ENCODE peak calls at places on chromosome X, in eight cellular contexts. L, W, X, P, Y, Q, J and C are unnamed samples.

GRCh38 chrX:134369576-134369975 is 90.4 kb upstream of the HPRT1 start:
- DNase-seq in W (peak; percentile 1), X (no peak), L (no peak), Y (no peak), P (no peak), Q (no peak), J (no peak), C (no peak)

GRCh38 chrX:41293269-41293668 is 40.7 kb upstream of the DDX3X start:
- DNase-seq in X (no peak), J (no peak), W (no peak), L (no peak), P (no peak), Y (no peak), Q (peak; percentile 8), C (no peak)

GRCh38 chrX:140766024-140766611 is 56.6 kb downstream of the LINC00632 start:
- DNase-seq in X (peak; percentile 27), L (no peak), P (peak; percentile 80), W (no peak), Q (peak; percentile 56), Y (peak; percentile 5), J (no peak), C (peak; percentile 5)

GRCh38 chrX:19334945-19335626 is 8.6 kb upstream of the PDHA1 start:
- DNase-seq in X (no peak), Y (peak; percentile 0), L (no peak), J (no peak), P (peak; percentile 49), Q (no peak), W (peak; percentile 3), C (peak; percentile 41)

GRCh38 chrX:71619193-71619592 is 882 bp upstream of the CXCR3 start:
- DNase-seq in W (no peak), P (no peak), L (peak; percentile 41), Q (no peak), X (no peak), J (no peak), Y (peak; percentile 41), C (no peak)

GRCh38 chrX:153642313-153642654 is 4.7 kb upstream of the DUSP9 start:
- DNase-seq in W (no peak), Q (no peak), J (no peak), Y (no peak), X (no peak), P (no peak), L (no peak), C (no peak)

GRCh38 chrX:54496936-54497335 is 902 bp upstream of the FGD1 start:
- DNase-seq in X (no peak), Q (no peak), P (no peak), J (no peak), L (no peak), W (no peak), Y (no peak), C (no peak)

GRCh38 chrX:13834316-13834715 is 17.4 kb upstream of the GPM6B start:
- DNase-seq in Q (no peak), L (no peak), X (no peak), W (no peak), J (no peak), Y (no peak), P (no peak), C (no peak)

GRCh38 chrX:40083120-40083978 is 14.4 kb downstream of the BCOR start:
- DNase-seq in W (no peak), J (peak; percentile 25), Y (no peak), P (no peak), L (no peak), X (peak; percentile 16), Q (no peak), C (no peak)

GRCh38 chrX:46298821-46299220 is 246.4 kb downstream of the ZNF674 start:
- DNase-seq in W (no peak), X (no peak), Y (no peak), P (peak; percentile 51), L (no peak), Q (peak; percentile 53), J (no peak), C (no peak)

GRCh38 chrX:74321191-74321590 is 17.2 kb downstream of the ZCCHC13 start:
- DNase-seq in W (no peak), Q (no peak), L (no peak), Y (no peak), P (no peak), X (no peak), J (no peak), C (no peak)

GRCh38 chrX:34578237-34578636 is 78.8 kb downstream of the TMEM47 start:
- DNase-seq in J (no peak), L (no peak), W (no peak), P (peak; percentile 69), Y (no peak), Q (peak; percentile 35), X (peak; percentile 11), C (no peak)

GRCh38 chrX:140467211-140467610 is 37.7 kb downstream of the SOX3 start:
- DNase-seq in L (no peak), W (no peak), X (no peak), J (no peak), Q (peak; percentile 13), P (no peak), Y (no peak), C (no peak)

GRCh38 chrX:119407681-119408080 is 8.5 kb downstream of the SLC25A43 start:
- DNase-seq in J (no peak), Q (peak; percentile 43), W (no peak), P (peak; percentile 30), L (no peak), Y (no peak), X (no peak), C (no peak)

GRCh38 chrX:64894454-64895038 is 81.7 kb downstream of the ZC4H2 start:
- DNase-seq in X (peak; percentile 21), Y (no peak), Q (peak; percentile 3), L (no peak), W (no peak), J (no peak), P (peak; percentile 29), C (no peak)

GRCh38 chrX:50586407-50586806 is 115.8 kb upstream of the DGKK start:
- DNase-seq in Y (no peak), X (no peak), J (no peak), Q (no peak), P (no peak), L (no peak), W (no peak), C (no peak)

GRCh38 chrX:12955882-12956703 is 18.8 kb upstream of the TMSB4X start:
- DNase-seq in L (peak; percentile 53), P (peak; percentile 85), Q (peak; percentile 63), X (no peak), W (no peak), J (no peak), Y (peak; percentile 60), C (peak; percentile 79)

GRCh38 chrX:108018659-108019381 is 26.0 kb upstream of the VSIG1 start:
- DNase-seq in Q (no peak), J (no peak), W (no peak), Y (peak; percentile 18), X (no peak), L (peak; percentile 11), P (no peak), C (no peak)

GRCh38 chrX:122046815-122047214 is 999.4 kb downstream of the GLUD2 start:
- DNase-seq in Y (no peak), Q (peak; percentile 53), P (peak; percentile 14), X (no peak), L (no peak), J (no peak), W (no peak), C (no peak)

GRCh38 chrX:15525664-15526416 is 25.2 kb downstream of the BMX start:
- DNase-seq in Y (no peak), Q (no peak), X (no peak), L (no peak), J (no peak), W (no peak), P (no peak), C (no peak)

GRCh38 chrX:103629295-103630170 is 758 bp downstream of the TCEAL1 start:
- DNase-seq in P (peak; percentile 60), W (no peak), Q (peak; percentile 70), Y (no peak), X (peak; percentile 62), J (peak; percentile 16), L (no peak), C (peak; percentile 31)

GRCh38 chrX:40012039-40012799 is 85.5 kb downstream of the BCOR start:
- DNase-seq in Q (peak; percentile 52), L (no peak), P (peak; percentile 68), J (no peak), Y (no peak), W (no peak), X (no peak), C (no peak)

GRCh38 chrX:112051546-112051945 is 31.0 kb downstream of the TRPC5 start:
- DNase-seq in Q (no peak), X (no peak), Y (no peak), L (no peak), J (no peak), P (no peak), W (no peak), C (no peak)

GRCh38 chrX:17930850-17931249 is 69.8 kb upstream of the RAI2 start:
- DNase-seq in Y (no peak), J (no peak), P (no peak), X (no peak), Q (no peak), W (no peak), L (no peak), C (no peak)

GRCh38 chrX:70449457-70449966 is 4.9 kb downstream of the DLG3 start:
- DNase-seq in X (no peak), L (no peak), W (no peak), P (no peak), J (no peak), Y (no peak), Q (no peak), C (no peak)

GRCh38 chrX:21691512-21692018 is 33.4 kb upstream of the KLHL34 start:
- DNase-seq in Y (no peak), X (no peak), L (no peak), Q (peak; percentile 11), W (no peak), P (no peak), J (no peak), C (peak; percentile 29)

GRCh38 chrX:129139837-129140679 is 383.2 kb downstream of the SMARCA1 start:
- DNase-seq in W (no peak), X (no peak), Y (no peak), P (no peak), L (no peak), J (no peak), Q (no peak), C (no peak)

GRCh38 chrX:152926279-152926678 is 28.4 kb downstream of the ZNF185 start:
- DNase-seq in Y (peak; percentile 9), L (no peak), X (peak; percentile 43), P (peak; percentile 67), Q (peak; percentile 80), J (no peak), W (no peak), C (peak; percentile 90)

GRCh38 chrX:142250502-142250901 is 45.4 kb upstream of the MAGEC2 start:
- DNase-seq in W (no peak), J (no peak), P (no peak), L (no peak), Y (no peak), Q (no peak), X (no peak), C (no peak)

GRCh38 chrX:18997916-18998315 is 14.0 kb upstream of the PHKA2 start:
- DNase-seq in J (no peak), P (peak; percentile 10), Y (no peak), X (no peak), Q (no peak), W (no peak), L (no peak), C (no peak)